ENCODE peak calls at places on chromosomes 16 and 17, in six cellular contexts. W is IMR-90, S is H9, F is H1, Z is mesenchymal stem cell, R is neuronal stem cell. M is an unnamed sample.

GRCh38 chr16:27236635-27237228 is 31.8 kb downstream of the NSMCE1 start:
- DNase-seq in W (no peak), S (no peak), F (no peak), Z (no peak), R (no peak), M (no peak)

GRCh38 chr16:3065742-3066439 is 451 bp downstream of the IL32 start:
- DNase-seq in W (no peak), S (no peak), F (no peak), Z (no peak), R (no peak), M (no peak)

GRCh38 chr17:77036841-77037381 is 103.9 kb upstream of the SEC14L1 start:
- DNase-seq in W (no peak), S (no peak), F (no peak), Z (no peak), R (no peak), M (no peak)

GRCh38 chr17:72658675-72659074 is 433.8 kb downstream of the SLC39A11 start:
- DNase-seq in W (no peak), S (no peak), F (no peak), Z (no peak), R (no peak), M (no peak)

GRCh38 chr17:41885733-41886132 is 20.5 kb upstream of the KLHL11 start:
- DNase-seq in W (no peak), S (no peak), F (no peak), Z (no peak), R (peak), M (peak)

GRCh38 chr17:71975331-71975801 is 145.5 kb upstream of the SOX9 start:
- DNase-seq in W (peak), S (peak), F (no peak), Z (no peak), R (no peak), M (peak)

GRCh38 chr17:45954914-45955313 is 44.1 kb upstream of the STH start:
- DNase-seq in W (no peak), S (no peak), F (no peak), Z (no peak), R (no peak), M (no peak)

GRCh38 chr17:63222655-63223054 is 223.5 kb downstream of the CYB561 start:
- DNase-seq in W (peak), S (no peak), F (no peak), Z (peak), R (no peak), M (peak)

GRCh38 chr17:82230627-82231311 is 1.9 kb downstream of the SLC16A3 start:
- DNase-seq in W (peak), S (peak), F (no peak), Z (peak), R (peak), M (peak)

GRCh38 chr16:22787456-22788189 is 26.3 kb upstream of the HS3ST2 start:
- DNase-seq in W (peak), S (no peak), F (no peak), Z (no peak), R (no peak), M (no peak)

GRCh38 chr17:58278661-58279015 is 2.1 kb downstream of the MPO start:
- DNase-seq in W (no peak), S (no peak), F (no peak), Z (no peak), R (no peak), M (no peak)

GRCh38 chr17:42399948-42400843 is 12.0 kb upstream of the STAT3 start:
- DNase-seq in W (no peak), S (peak), F (no peak), Z (no peak), R (no peak), M (peak)

GRCh38 chr17:16273499-16273898 is 56.5 kb downstream of the PIGL start:
- DNase-seq in W (peak), S (no peak), F (no peak), Z (no peak), R (no peak), M (no peak)

GRCh38 chr16:1048442-1049112 is 24.0 kb upstream of the SSTR5 start:
- DNase-seq in W (peak), S (peak), F (peak), Z (peak), R (peak), M (peak)

GRCh38 chr17:79045830-79046500 is 22.0 kb downstream of the C1QTNF1 start:
- DNase-seq in W (peak), S (peak), F (peak), Z (peak), R (peak), M (peak)

GRCh38 chr16:46789499-46790414 is 41.2 kb downstream of the C16orf87 start:
- DNase-seq in W (peak), S (peak), F (peak), Z (peak), R (peak), M (peak)

GRCh38 chr17:62662855-62663254 is 35.4 kb downstream of the MRC2 start:
- DNase-seq in W (no peak), S (no peak), F (no peak), Z (no peak), R (no peak), M (no peak)

GRCh38 chr16:13436641-13437423 is 483.1 kb upstream of the ERCC4 start:
- DNase-seq in W (no peak), S (no peak), F (no peak), Z (no peak), R (no peak), M (no peak)

GRCh38 chr17:144936-145670 is 7.7 kb downstream of the SCGB1C2 start:
- DNase-seq in W (no peak), S (no peak), F (peak), Z (no peak), R (no peak), M (no peak)

GRCh38 chr16:57634171-57634570 is 5.7 kb downstream of the ADGRG1 start:
- DNase-seq in W (peak), S (no peak), F (no peak), Z (peak), R (no peak), M (no peak)

GRCh38 chr17:41860254-41860931 is 4.8 kb downstream of the KLHL11 start:
- DNase-seq in W (no peak), S (no peak), F (no peak), Z (no peak), R (no peak), M (no peak)

GRCh38 chr17:61002316-61002736 is 324.7 kb downstream of the BCAS3 start:
- DNase-seq in W (peak), S (no peak), F (no peak), Z (peak), R (no peak), M (peak)

GRCh38 chr17:35889818-35890773 is 9.9 kb upstream of the CCL5 start:
- DNase-seq in W (peak), S (no peak), F (no peak), Z (peak), R (no peak), M (no peak)

GRCh38 chr17:82872591-82873520 is 33.0 kb upstream of the ZNF750 start:
- DNase-seq in W (no peak), S (no peak), F (no peak), Z (no peak), R (no peak), M (no peak)

GRCh38 chr16:21618261-21618660 is 18.9 kb downstream of the METTL9 start:
- DNase-seq in W (no peak), S (no peak), F (no peak), Z (no peak), R (no peak), M (no peak)

GRCh38 chr17:82507631-82508175 is 11.8 kb upstream of the FOXK2 start:
- DNase-seq in W (no peak), S (no peak), F (no peak), Z (no peak), R (no peak), M (no peak)

GRCh38 chr17:62690168-62690897 is 62.9 kb downstream of the MRC2 start:
- DNase-seq in W (no peak), S (peak), F (no peak), Z (no peak), R (no peak), M (no peak)

GRCh38 chr17:66437466-66438026 is 135.1 kb downstream of the PRKCA start:
- DNase-seq in W (no peak), S (no peak), F (no peak), Z (no peak), R (no peak), M (no peak)

GRCh38 chr17:66435182-66435581 is 132.8 kb downstream of the PRKCA start:
- DNase-seq in W (no peak), S (no peak), F (no peak), Z (no peak), R (no peak), M (no peak)

GRCh38 chr17:66432996-66433556 is 130.7 kb downstream of the PRKCA start:
- DNase-seq in W (peak), S (no peak), F (no peak), Z (peak), R (no peak), M (peak)

GRCh38 chr17:66438101-66438500 is 135.7 kb downstream of the PRKCA start:
- DNase-seq in W (no peak), S (no peak), F (no peak), Z (no peak), R (no peak), M (no peak)

DNA sequence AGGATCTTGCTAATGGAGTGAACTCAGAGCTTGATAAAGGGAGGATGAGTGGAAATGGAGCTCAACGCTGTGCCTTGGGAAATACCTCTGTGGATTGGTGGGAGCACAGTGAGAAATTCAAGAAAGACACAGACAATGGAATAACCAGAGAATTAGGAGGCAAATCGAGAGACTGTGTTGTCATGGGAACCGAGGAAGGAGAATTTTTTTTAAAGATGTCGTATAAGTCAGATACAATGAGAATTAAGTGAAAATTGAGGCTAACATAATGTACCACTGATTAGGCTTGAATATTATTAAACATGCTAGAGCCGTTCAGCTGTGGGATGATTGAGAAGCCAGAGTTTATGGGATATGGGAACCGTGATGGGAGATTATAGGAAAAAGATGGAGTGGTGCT is 134.2 kb downstream of the PRKCA start:
- DNase-seq in W (no peak), S (no peak), F (no peak), Z (no peak), R (no peak), M (no peak)
- H2BK15ac ChIP-seq in W (no peak), S (no peak), F (peak), Z (no peak), R (no peak), M (no peak)

DNA sequence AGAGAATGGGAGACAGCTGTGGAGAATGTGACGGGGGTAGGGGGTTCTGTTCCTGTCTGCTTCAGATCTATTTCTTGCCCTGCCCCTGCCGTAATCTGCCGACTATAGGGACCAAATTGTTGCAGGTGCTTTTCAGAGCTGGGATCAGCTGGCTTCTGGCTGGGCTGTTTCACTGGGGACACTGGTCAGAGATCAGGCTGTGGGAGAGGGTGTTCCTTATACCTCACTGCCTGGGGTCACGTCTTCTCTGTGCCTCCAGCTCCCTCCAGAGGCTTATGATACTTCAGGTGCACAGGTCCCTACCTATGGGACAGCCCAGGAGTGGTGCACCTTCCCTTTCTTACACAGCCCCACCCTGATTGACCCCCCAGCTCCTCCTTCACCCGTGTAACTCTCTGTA is 514.9 kb upstream of the GOT2 start:
- DNase-seq in W (no peak), S (peak), F (peak), Z (no peak), R (no peak), M (peak)
- H2BK15ac ChIP-seq in W (no peak), S (no peak), F (no peak), Z (no peak), R (no peak), M (no peak)

DNA sequence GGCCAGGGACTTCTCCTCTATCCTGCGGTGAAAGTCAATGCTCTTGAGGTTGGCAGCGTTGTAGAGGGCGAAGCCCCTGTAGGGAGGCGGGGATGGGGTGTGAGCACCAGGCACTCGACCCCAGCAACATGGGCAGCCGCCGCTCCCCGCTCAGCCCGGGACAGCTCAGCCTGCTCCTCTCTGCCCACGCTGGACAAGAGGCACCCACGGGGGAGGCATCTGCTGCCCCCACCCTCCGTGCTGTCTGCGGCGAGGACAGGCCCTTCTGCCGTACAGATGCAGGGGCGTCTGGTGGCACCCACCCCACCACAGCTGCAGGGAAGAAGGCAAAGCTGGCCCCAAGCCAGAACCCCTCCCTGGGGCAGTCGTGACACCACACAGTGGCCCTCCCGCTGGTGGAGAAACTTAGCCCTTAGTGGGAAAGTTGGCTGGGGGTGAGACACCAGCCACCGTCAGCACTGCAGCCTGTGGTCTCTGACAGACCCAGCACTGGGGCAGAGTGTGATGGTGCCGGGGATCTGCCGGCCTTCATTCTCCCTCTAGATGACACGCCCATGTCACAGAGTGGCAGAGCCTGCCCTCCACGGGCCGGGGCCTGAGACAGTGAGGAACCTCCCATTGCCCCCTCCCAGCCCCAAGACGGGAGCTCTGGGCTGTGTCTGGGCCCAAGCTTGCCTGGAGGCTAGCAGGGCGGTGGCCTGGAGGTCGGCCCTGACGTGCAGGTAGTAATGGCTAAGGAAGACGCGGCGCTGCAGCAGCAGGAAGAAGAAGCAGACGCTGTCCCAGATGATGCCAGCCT is 19.5 kb downstream of the CTU2 start:
- DNase-seq in W (no peak), S (no peak), F (no peak), Z (no peak), R (no peak), M (no peak)
- H2BK15ac ChIP-seq in W (no peak), S (no peak), F (no peak), Z (no peak), R (peak), M (no peak)

GRCh38 chr16:31221357-31222160 is 4.6 kb upstream of the PYDC1 start:
- DNase-seq in W (no peak), S (no peak), F (no peak), Z (no peak), R (no peak), M (no peak)
- H2BK15ac ChIP-seq in W (no peak), S (no peak), F (peak), Z (no peak), R (no peak), M (no peak)

GRCh38 chr16:9434659-9435058 is 343.2 kb downstream of the HAPSTR1 start:
- DNase-seq in W (no peak), S (no peak), F (no peak), Z (no peak), R (no peak), M (no peak)

GRCh38 chr16:9438991-9439390 is 347.5 kb downstream of the HAPSTR1 start:
- DNase-seq in W (no peak), S (no peak), F (no peak), Z (no peak), R (no peak), M (no peak)

GRCh38 chr16:9437115-9437514 is 345.7 kb downstream of the HAPSTR1 start:
- DNase-seq in W (no peak), S (peak), F (no peak), Z (no peak), R (no peak), M (peak)

GRCh38 chr16:9441021-9441420 is 349.6 kb downstream of the HAPSTR1 start:
- DNase-seq in W (no peak), S (peak), F (no peak), Z (no peak), R (no peak), M (peak)

GRCh38 chr16:9436175-9436574 is 344.7 kb downstream of the HAPSTR1 start:
- DNase-seq in W (no peak), S (no peak), F (no peak), Z (no peak), R (no peak), M (no peak)
- H2BK15ac ChIP-seq in W (no peak), S (no peak), F (no peak), Z (no peak), R (no peak), M (no peak)

GRCh38 chr17:2241823-2242222 is 61.8 kb downstream of the SMG6 start:
- DNase-seq in W (peak), S (no peak), F (no peak), Z (peak), R (no peak), M (no peak)

GRCh38 chr17:2238432-2239169 is 65.0 kb downstream of the SMG6 start:
- DNase-seq in W (no peak), S (no peak), F (no peak), Z (peak), R (no peak), M (peak)

GRCh38 chr17:2239882-2240430 is 63.6 kb downstream of the SMG6 start:
- DNase-seq in W (peak), S (no peak), F (no peak), Z (peak), R (no peak), M (peak)

GRCh38 chr17:2239170-2239551 is 64.4 kb downstream of the SMG6 start:
- DNase-seq in W (no peak), S (no peak), F (no peak), Z (no peak), R (no peak), M (no peak)

DNA sequence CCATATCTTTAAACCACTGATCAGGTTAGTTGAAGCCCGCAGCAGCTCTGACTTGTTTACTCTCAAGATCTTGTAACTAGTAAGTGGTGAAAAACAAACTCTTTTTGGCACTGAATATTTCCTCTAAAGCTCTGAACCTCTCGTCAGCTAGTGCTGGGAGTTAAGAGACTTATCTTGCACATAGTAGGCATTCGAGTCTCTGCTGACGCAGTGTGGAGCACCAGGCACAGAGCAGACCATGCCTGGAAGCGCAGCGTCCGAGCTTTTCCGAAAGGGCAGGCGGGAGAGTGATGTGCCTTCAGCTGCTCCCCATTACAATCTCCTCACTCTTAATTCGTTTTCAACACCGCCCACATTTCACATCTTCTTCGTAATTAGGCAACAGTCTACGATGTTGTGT is 63.0 kb downstream of the SMG6 start:
- DNase-seq in W (no peak), S (no peak), F (no peak), Z (no peak), R (no peak), M (no peak)
- H2BK15ac ChIP-seq in W (peak), S (no peak), F (no peak), Z (no peak), R (no peak), M (no peak)

GRCh38 chr17:11682646-11683045 is 84.4 kb downstream of the DNAH9 start:
- DNase-seq in W (no peak), S (no peak), F (no peak), Z (no peak), R (no peak), M (no peak)
- H2BK15ac ChIP-seq in W (no peak), S (no peak), F (no peak), Z (no peak), R (no peak), M (no peak)

M was measured in mesendoderm.